ENCODE peak calls at places on chromosomes 13 and 19, in four cellular contexts. D is cardiac muscle cell, F is heart left ventricle, Z is heart right ventricle. Y is an unnamed sample. For H3K4me1, the result is how much of the 10 kb centered on the place peaks cover.

GRCh38 chr19:42942187-42942789 is 5.3 kb upstream of the PSG7 start:
- DNase-seq in Z (no peak), F (no peak), D (no peak), Y (no peak)

GRCh38 chr19:34416021-34416545 is 11.9 kb downstream of the PDCD2L start:
- DNase-seq in D (no peak), F (no peak), Z (no peak), Y (no peak)

GRCh38 chr19:31139871-31140505 is 209.2 kb downstream of the TSHZ3 start:
- DNase-seq in D (no peak), Z (no peak), F (no peak), Y (no peak)

GRCh38 chr19:19538077-19538764 is at the start of gene CILP2:
- DNase-seq in F (no peak), Z (peak), D (peak), Y (no peak)

GRCh38 chr13:79384022-79384610 is 21.9 kb downstream of the RBM26 start:
- DNase-seq in Z (no peak), D (no peak), F (no peak), Y (no peak)

GRCh38 chr19:48925240-48925843 is 8.2 kb upstream of the DHDH start:
- DNase-seq in Z (no peak), D (no peak), F (no peak), Y (peak)

GRCh38 chr13:26983533-26984315 is 187.9 kb downstream of the USP12 start:
- DNase-seq in D (no peak), F (no peak), Z (no peak), Y (peak)

GRCh38 chr19:1598777-1599459 is 6.3 kb upstream of the MBD3 start:
- DNase-seq in Z (no peak), D (no peak), F (no peak), Y (no peak)

GRCh38 chr19:1153891-1154730 is 20.0 kb downstream of the SBNO2 start:
- DNase-seq in D (no peak), F (no peak), Z (no peak), Y (no peak)

GRCh38 chr19:44260343-44260681 is 626 bp downstream of the ZNF233 start:
- DNase-seq in D (peak), Z (no peak), F (no peak), Y (no peak)

GRCh38 chr19:44258835-44259413 is 762 bp upstream of the ZNF233 start:
- DNase-seq in Z (no peak), F (no peak), D (no peak), Y (no peak)

GRCh38 chr19:44255705-44256411 is 3.8 kb upstream of the ZNF233 start:
- DNase-seq in D (no peak), F (no peak), Z (no peak), Y (no peak)

GRCh38 chr19:44258139-44258538 is 1.5 kb upstream of the ZNF233 start:
- DNase-seq in F (no peak), Z (no peak), D (no peak), Y (no peak)

DNA sequence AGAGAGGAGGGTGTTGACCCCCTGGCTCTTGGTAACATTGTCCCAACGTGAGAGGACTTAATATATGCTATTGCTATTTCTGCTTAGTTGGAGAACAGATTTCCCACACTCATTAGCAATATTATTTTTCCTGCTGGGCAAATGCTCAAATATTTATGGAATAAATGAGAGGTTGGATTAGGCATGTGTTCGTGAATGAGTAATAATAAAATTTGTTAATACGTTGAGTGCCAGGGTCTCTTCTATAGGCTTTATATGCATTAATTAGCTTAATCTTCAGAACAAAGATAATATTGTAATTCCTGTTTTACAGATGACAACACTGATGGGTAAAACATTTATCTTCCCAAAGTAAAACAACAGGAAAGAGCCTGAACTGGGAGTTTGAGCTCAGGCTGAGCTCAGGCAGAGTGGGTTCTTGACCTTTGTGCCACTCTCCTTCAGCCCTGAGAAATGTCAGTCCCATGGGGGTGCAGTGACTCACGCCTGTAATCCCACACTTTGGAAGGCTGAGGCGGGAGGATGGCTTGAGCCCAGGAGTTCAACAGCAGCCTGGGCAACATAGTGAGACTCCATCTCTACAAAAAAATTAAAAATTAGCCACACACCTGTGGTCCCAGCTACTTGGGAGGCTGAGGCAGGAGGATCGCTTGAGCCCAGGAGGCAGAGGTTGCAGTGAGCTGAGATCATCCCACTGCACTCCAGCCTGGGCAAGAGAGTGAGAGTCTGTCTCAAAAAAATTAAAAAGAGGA is 1.2 kb downstream of the ZNF233 start:
- DNase-seq in F (no peak), Z (no peak), D (no peak), Y (no peak)
- H3K4me3 ChIP-seq in F (peak), Z (no peak), D (peak), Y (no peak)

DNA sequence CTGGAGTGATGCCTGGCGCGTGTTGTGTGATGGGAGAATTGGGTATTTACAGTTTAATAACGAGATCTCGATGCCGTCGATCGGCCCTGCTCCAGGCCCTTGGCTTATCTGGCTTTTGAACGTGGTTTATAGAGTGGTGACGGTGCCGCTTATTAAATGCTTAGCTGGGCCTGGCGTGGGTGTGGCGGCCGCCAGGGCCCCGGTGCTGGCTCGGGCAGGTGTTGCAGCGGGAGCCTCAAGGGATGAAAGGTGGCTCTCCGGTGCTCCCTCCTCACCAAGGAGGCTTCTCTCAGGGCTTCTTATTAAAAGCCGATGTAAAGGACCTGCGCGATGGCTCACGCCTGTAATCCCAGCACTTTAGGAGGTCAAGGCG is 173.8 kb downstream of the KDM4B start:
- DNase-seq in F (no peak), Z (peak), D (no peak), Y (no peak)
- H3K4me1 ChIP-seq in F (under half), Z (under half), D (under half), Y (under half)

DNA sequence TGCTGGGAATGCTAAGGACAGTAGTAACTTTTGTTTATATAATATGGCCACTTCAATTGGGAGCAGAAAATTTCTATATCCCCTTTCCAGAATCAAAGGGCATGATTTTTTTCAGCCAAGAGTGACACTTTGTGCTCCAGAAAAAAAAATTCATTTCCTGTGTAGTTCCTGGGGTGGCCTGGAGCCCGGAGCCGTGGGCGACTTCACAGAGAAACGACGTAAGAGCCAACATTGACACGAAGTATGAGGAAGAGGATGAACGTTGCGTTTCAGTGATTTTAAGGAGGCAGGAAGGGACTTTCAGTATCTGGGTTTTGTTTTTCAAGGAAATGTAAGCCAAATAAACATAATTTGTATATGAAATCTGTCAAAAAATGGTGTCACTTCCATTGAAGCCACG is 187.6 kb downstream of the STK24 start:
- DNase-seq in Z (no peak), D (no peak), F (peak), Y (no peak)
- H3K27ac ChIP-seq in Z (peak), D (no peak), F (no peak), Y (no peak)

GRCh38 chr19:18231775-18232174 is 5.5 kb upstream of the PDE4C start:
- DNase-seq in Z (no peak), F (no peak), D (no peak), Y (no peak)
- H3K4me3 ChIP-seq in Z (no peak), F (no peak), D (no peak), Y (no peak)

Y was measured in SJSA1.